ENCODE peak calls at places on chromosomes 3 and 15, in four cellular contexts. B, C, J and S are unnamed samples.

GRCh38 chr3:149968216-149968615 is 2.5 kb downstream of the PFN2 start:
- DNase-seq in B (no peak), C (no peak), J (no peak), S (no peak)

GRCh38 chr3:78791745-78792144 is 976.1 kb downstream of the ROBO1 start:
- DNase-seq in J (no peak), C (no peak), B (no peak), S (no peak)

GRCh38 chr3:87810427-87810826 is 248.4 kb downstream of the CGGBP1 start:
- DNase-seq in C (no peak), B (no peak), J (no peak), S (no peak)

GRCh38 chr15:65856821-65857455 is 12.4 kb upstream of the RAB11A start:
- DNase-seq in J (peak; percentile 55), C (peak; percentile 64), B (peak; percentile 57), S (peak; percentile 83)

GRCh38 chr3:141250342-141250741 is 18.7 kb downstream of the PXYLP1 start:
- DNase-seq in J (peak; percentile 59), C (no peak), B (no peak), S (no peak)

GRCh38 chr3:129699199-129699598 is 92.7 kb upstream of the PLXND1 start:
- DNase-seq in J (peak; percentile 24), B (no peak), C (no peak), S (no peak)

GRCh38 chr3:14791343-14791945 is 27.3 kb upstream of the FGD5 start:
- DNase-seq in J (peak; percentile 83), B (peak; percentile 76), C (peak; percentile 46), S (peak; percentile 86)

GRCh38 chr3:187669675-187670504 is at the start of gene SST:
- DNase-seq in B (no peak), C (peak; percentile 16), J (peak; percentile 28), S (peak; percentile 90)

GRCh38 chr15:90934256-90934948 is 683 bp upstream of the UNC45A start:
- DNase-seq in J (peak; percentile 88), C (peak; percentile 81), B (peak; percentile 98), S (peak; percentile 96)

GRCh38 chr3:52532517-52532837 is 1.2 kb downstream of the NT5DC2 start:
- DNase-seq in B (no peak), C (peak; percentile 69), J (peak; percentile 78), S (peak; percentile 17)

GRCh38 chr3:129016366-129016724 is 15.2 kb downstream of the EFCC1 start:
- DNase-seq in B (no peak), C (peak; percentile 39), J (no peak), S (no peak)

GRCh38 chr3:48662753-48663488 is at the start of gene CELSR3:
- DNase-seq in C (peak; percentile 69), J (peak; percentile 64), B (peak; percentile 51), S (peak; percentile 89)

GRCh38 chr3:127217594-127218456 is 24.9 kb downstream of the PRR23E start:
- DNase-seq in J (no peak), B (no peak), C (no peak), S (no peak)

GRCh38 chr15:49154799-49155109 is 645 bp downstream of the COPS2 start:
- DNase-seq in J (no peak), B (no peak), C (peak; percentile 4), S (no peak)

GRCh38 chr3:30122359-30122758 is 484.0 kb upstream of the TGFBR2 start:
- DNase-seq in C (no peak), J (no peak), B (no peak), S (no peak)

GRCh38 chr3:134211797-134212196 is 38.9 kb downstream of the RYK start:
- DNase-seq in B (peak; percentile 10), J (peak; percentile 43), C (peak; percentile 15), S (peak; percentile 55)

GRCh38 chr3:179956416-179956830 is 80.3 kb downstream of the PEX5L start:
- DNase-seq in C (no peak), B (no peak), J (no peak), S (no peak)

GRCh38 chr3:127714866-127715265 is 42.1 kb downstream of the ABTB1 start:
- DNase-seq in B (no peak), C (no peak), J (no peak), S (no peak)

GRCh38 chr3:63969866-63970265 is 53.4 kb downstream of the PSMD6 start:
- DNase-seq in J (peak; percentile 7), C (no peak), B (no peak), S (no peak)

GRCh38 chr3:187591051-187591450 is 79.1 kb downstream of the SST start:
- DNase-seq in B (no peak), C (no peak), J (no peak), S (no peak)

GRCh38 chr15:60591491-60592385 is 112.8 kb upstream of the ICE2 start:
- DNase-seq in B (peak; percentile 25), C (no peak), J (no peak), S (peak; percentile 65)

GRCh38 chr3:152258448-152259302 is 10.1 kb upstream of the MBNL1 start:
- DNase-seq in C (peak; percentile 94), B (peak; percentile 81), J (no peak), S (no peak)

GRCh38 chr3:11548721-11549131 is 95.0 kb downstream of the VGLL4 start:
- DNase-seq in J (no peak), C (no peak), B (no peak), S (no peak)

GRCh38 chr15:73190189-73190601 is 137.9 kb downstream of the NEO1 start:
- DNase-seq in J (peak; percentile 33), C (no peak), B (no peak), S (no peak)

GRCh38 chr15:94119215-94119815 is 112.0 kb upstream of the MCTP2 start:
- DNase-seq in B (no peak), C (no peak), J (no peak), S (peak; percentile 16)

GRCh38 chr15:58952751-58953150 is 19.3 kb upstream of the SLTM start:
- DNase-seq in B (no peak), C (no peak), J (no peak), S (no peak)

GRCh38 chr3:194471863-194472262 is 14.9 kb downstream of the ATP13A3 start:
- DNase-seq in B (no peak), C (no peak), J (no peak), S (no peak)

GRCh38 chr3:4504340-4505261 is 11.5 kb downstream of the ITPR1 start:
- DNase-seq in B (no peak), J (no peak), C (no peak), S (no peak)

GRCh38 chr3:38649500-38650247 is at the start of gene SCN5A:
- DNase-seq in J (peak; percentile 95), B (peak; percentile 55), C (no peak), S (peak; percentile 61)

GRCh38 chr15:88166330-88166993 is 90.1 kb downstream of the NTRK3 start:
- DNase-seq in J (peak; percentile 21), C (peak; percentile 10), B (no peak), S (peak; percentile 71)

GRCh38 chr3:141330235-141330634 is 38.1 kb upstream of the ZBTB38 start:
- DNase-seq in B (no peak), J (peak; percentile 46), C (no peak), S (no peak)

GRCh38 chr15:37061996-37062395 is 38.4 kb downstream of the MEIS2 start:
- DNase-seq in B (no peak), J (no peak), C (no peak), S (no peak)

GRCh38 chr3:48521635-48522034 is 17.7 kb upstream of the SHISA5 start:
- DNase-seq in C (no peak), B (no peak), J (no peak), S (no peak)

GRCh38 chr3:41464401-41464800 is 265.1 kb downstream of the CTNNB1 start:
- DNase-seq in B (no peak), J (no peak), C (no peak), S (no peak)

DNA sequence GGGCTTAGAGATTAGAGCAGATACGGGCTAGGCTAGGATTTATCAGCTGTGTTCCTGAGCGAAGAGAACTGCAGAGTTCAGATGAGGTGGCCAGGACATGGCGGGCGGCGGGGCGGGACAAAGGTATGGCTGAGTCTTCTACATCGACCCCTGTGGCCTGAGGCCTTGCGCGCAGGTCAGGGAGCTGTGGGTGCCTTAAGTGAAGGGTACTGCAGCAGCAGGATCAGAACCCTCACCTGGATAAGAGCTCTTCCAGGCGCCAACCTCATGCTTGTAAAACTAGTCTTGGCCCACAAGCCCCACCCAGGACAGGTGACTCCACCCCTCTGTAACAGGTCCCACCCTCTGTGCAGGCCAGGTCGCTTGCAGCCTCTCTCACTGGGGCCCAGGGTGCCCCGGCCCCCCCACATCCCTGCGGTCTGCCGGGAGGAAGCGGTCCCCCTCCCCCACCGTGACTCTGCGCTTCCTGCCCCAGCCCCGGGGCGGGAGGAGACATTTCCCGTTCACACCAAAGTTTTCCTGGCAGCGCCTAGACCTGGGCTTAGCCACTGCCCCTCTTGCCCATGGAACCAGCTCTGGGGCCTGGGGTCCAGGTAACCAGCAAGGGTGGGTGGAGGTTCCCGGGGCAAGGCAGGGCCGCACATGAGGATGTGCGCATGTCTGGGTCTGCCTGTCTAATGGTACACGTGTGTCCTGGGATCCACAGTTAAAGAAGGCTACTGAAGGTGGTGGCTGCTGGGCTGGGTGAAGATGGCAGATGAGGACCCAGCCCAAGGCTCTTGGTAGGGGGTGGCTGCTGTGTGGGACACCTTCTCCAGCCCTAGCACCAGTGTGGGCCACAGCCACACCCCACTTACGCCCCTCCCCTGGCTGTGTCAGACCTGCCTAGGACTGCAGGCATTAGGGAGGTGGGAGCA is 8.3 kb downstream of the NBEAL2 start:
- DNase-seq in J (peak; percentile 99), B (no peak), C (no peak), S (peak; percentile 66)
- TF ChIP-seq JUN in J (peak; percentile 69), B (no peak), C (no peak), S (no peak)

GRCh38 chr3:122793568-122794416 is at the start of gene HSPBAP1:
- DNase-seq in C (peak; percentile 84), J (peak; percentile 83), B (peak; percentile 94), S (peak; percentile 92)
- TF ChIP-seq ESRRA in C (no peak), J (no peak), B (peak; percentile 61), S (no peak)

GRCh38 chr3:27521179-27521871 is 37.1 kb upstream of the SLC4A7 start:
- DNase-seq in C (peak; percentile 69), B (peak; percentile 77), J (no peak), S (no peak)
- TF ChIP-seq JUN in C (peak; percentile 90), B (peak; percentile 86), J (no peak), S (no peak)

GRCh38 chr3:154844863-154845262 is 235.3 kb upstream of the MME start:
- DNase-seq in C (no peak), J (no peak), B (no peak), S (no peak)
- TF ChIP-seq ESRRA in C (no peak), J (no peak), B (no peak), S (no peak)

GRCh38 chr15:39266882-39267281 is 314.0 kb upstream of the THBS1 start:
- DNase-seq in C (no peak), B (no peak), J (no peak), S (no peak)

GRCh38 chr15:39260791-39261190 is 320.1 kb upstream of the THBS1 start:
- DNase-seq in J (no peak), B (no peak), C (no peak), S (no peak)

GRCh38 chr15:39255760-39256159 is 325.1 kb upstream of the THBS1 start:
- DNase-seq in C (no peak), B (no peak), J (no peak), S (no peak)

GRCh38 chr15:39265261-39265660 is 315.6 kb upstream of the THBS1 start:
- DNase-seq in J (no peak), B (no peak), C (no peak), S (no peak)

DNA sequence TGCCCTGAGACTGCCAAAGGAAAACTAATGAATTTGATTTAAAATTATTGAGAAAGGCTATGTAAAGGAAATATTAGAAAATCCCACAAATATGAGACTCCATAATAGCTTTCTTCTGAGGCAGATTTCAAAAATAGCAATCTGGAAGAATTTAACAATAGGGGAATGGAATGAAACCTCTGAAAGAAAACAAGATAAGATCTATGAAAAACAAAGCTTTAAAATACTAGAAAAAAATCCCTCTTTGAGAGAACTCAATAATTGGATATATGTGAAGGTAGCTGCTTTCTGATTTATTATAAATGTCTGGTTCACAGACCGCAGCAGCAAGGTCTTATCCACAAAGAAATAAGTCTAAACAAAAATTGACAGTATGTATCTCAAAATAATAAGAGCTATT is 319.5 kb upstream of the THBS1 start:
- DNase-seq in B (no peak), J (no peak), C (no peak), S (no peak)
- TF ChIP-seq JUN in B (no peak), J (no peak), C (no peak), S (no peak)